ENCODE peak calls at places on chromosomes 5 and 9, in eight cellular contexts. U, M, D, H, A, K, Z and N are unnamed samples.

GRCh38 chr5:127813633-127814171 is 110.5 kb downstream of the CCDC192 start:
- DNase-seq in U (peak; percentile 40), M (no peak), D (no peak), H (peak; percentile 82), A (no peak), K (no peak), Z (no peak), N (no peak)

GRCh38 chr9:90925581-90926257 is 124.1 kb downstream of the SYK start:
- DNase-seq in U (no peak), M (no peak), D (no peak), H (peak; percentile 93), A (peak; percentile 15), K (no peak), Z (no peak), N (no peak)

GRCh38 chr9:126454795-126455194 is 128.2 kb downstream of the MVB12B start:
- DNase-seq in U (no peak), M (no peak), D (no peak), H (no peak), A (no peak), K (no peak), Z (no peak), N (no peak)

GRCh38 chr9:29004988-29005387 is 1431.7 kb upstream of the C9orf72 start:
- DNase-seq in U (no peak), M (no peak), D (no peak), H (no peak), A (no peak), K (no peak), Z (no peak), N (no peak)

GRCh38 chr9:35612843-35613242 is 5.4 kb downstream of the CD72 start:
- DNase-seq in U (no peak), M (no peak), D (no peak), H (no peak), A (no peak), K (no peak), Z (no peak), N (no peak)

GRCh38 chr9:89177021-89177400 is 1.6 kb downstream of the SHC3 start:
- DNase-seq in U (no peak), M (no peak), D (no peak), H (peak; percentile 27), A (peak; percentile 37), K (no peak), Z (no peak), N (no peak)

GRCh38 chr5:14399054-14399657 is 182.4 kb upstream of the OTULINL start:
- DNase-seq in U (no peak), M (peak; percentile 28), D (no peak), H (peak; percentile 81), A (peak; percentile 81), K (no peak), Z (no peak), N (peak; percentile 38)

GRCh38 chr9:81227507-81228245 is 461.7 kb downstream of the TLE1 start:
- DNase-seq in U (no peak), M (no peak), D (no peak), H (no peak), A (no peak), K (no peak), Z (no peak), N (no peak)

GRCh38 chr5:167912944-167913343 is 378.5 kb upstream of the WWC1 start:
- DNase-seq in U (no peak), M (no peak), D (no peak), H (no peak), A (no peak), K (no peak), Z (no peak), N (no peak)

GRCh38 chr5:89934069-89934468 is 475.5 kb downstream of the CETN3 start:
- DNase-seq in U (no peak), M (no peak), D (no peak), H (no peak), A (no peak), K (no peak), Z (no peak), N (no peak)

GRCh38 chr5:89932771-89933181 is 476.8 kb downstream of the CETN3 start:
- DNase-seq in U (no peak), M (no peak), D (no peak), H (no peak), A (no peak), K (no peak), Z (no peak), N (no peak)

GRCh38 chr5:89930591-89931383 is 478.8 kb downstream of the CETN3 start:
- DNase-seq in U (no peak), M (peak; percentile 4), D (no peak), H (peak; percentile 75), A (peak; percentile 72), K (no peak), Z (no peak), N (no peak)

GRCh38 chr5:89929834-89930233 is 479.7 kb downstream of the CETN3 start:
- DNase-seq in U (no peak), M (no peak), D (no peak), H (peak; percentile 39), A (peak; percentile 76), K (no peak), Z (no peak), N (no peak)

DNA sequence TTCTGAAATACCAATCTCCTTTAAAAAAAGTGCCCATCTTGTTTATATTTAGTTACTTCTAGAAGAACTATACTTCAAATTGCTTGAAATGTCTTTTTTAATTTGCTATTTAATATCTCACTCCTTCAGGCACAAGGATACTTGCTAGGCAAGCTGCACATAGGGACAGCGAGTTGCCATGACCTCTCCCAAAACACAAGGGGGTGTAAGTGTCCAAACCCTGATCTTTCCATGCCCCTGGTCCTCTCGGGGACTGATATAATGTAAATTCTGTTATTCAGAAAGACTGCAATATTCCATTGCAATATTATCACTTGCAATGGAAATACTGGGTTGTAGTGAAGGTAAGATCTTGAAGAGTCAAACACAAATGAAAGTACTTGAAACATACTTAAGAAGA is 480.4 kb downstream of the CETN3 start:
- DNase-seq in U (no peak), M (no peak), D (no peak), H (no peak), A (peak; percentile 27), K (no peak), Z (peak; percentile 14), N (no peak)
- TF ChIP-seq CTCF in U (no peak), M (no peak), D (no peak), H (no peak), A (no peak), K (no peak), Z (no peak), N (no peak)

DNA sequence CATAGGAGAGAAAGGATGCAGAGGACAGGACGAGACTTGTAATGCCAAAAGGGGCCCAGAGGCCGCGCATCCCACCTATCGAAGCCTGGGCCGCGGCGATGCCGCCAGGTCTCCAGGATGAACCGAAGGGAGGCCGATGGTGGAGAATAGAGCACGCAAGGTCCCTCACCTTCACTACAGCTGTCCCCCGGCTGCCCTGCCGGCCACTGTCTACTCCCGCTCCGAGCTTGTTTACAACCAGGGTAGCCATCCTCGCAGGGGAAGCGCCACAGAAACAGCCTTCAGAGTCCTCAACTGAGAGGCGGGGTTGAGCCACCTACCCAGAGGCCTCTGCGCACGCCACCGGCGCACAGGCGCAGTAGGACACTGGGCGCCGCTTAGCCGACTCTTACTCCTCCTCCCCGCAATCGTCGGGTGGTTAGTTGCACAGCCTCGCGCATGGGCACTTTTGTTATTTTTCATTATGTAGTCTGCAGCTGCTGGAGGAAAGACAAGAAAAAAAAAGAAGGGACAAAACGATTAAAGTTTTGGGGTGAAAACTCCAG is at the start of gene TRIM23:
- DNase-seq in U (peak; percentile 89), M (peak; percentile 86), D (peak; percentile 89), H (peak; percentile 97), A (peak; percentile 96), K (peak; percentile 96), Z (peak; percentile 84), N (peak; percentile 94)
- TF ChIP-seq CTCF in U (no peak), M (no peak), D (no peak), H (no peak), A (no peak), K (no peak), Z (no peak), N (no peak)

GRCh38 chr9:459491-460444 is 245.1 kb downstream of the DOCK8 start:
- DNase-seq in U (no peak), M (no peak), D (no peak), H (no peak), A (no peak), K (no peak), Z (no peak), N (peak; percentile 13)
- TF ChIP-seq CTCF in U (no peak), M (no peak), D (no peak), H (no peak), A (no peak), K (no peak), Z (no peak), N (no peak)

DNA sequence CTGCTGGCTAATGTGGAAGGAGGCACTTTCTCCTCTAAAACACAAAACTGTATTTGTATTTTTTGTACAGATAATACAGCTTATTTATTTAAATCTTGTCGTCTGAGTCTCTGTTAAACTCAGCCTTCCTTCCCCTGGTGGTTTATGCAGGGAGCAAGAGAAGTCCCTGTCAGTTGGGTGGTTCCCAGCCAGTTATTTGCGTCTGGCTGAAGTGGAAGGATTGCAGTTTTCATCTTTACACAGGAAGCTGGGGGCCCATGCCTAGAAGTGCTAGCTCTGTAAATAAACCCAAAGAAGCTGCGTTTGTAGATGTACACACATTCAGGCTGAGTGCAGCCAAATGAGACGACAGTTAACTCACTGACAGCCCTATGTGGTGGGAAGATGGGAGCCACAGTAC is 122.2 kb downstream of the SAXO1 start:
- DNase-seq in U (no peak), M (no peak), D (no peak), H (no peak), A (no peak), K (no peak), Z (no peak), N (no peak)
- TF ChIP-seq CTCF in U (no peak), M (no peak), D (no peak), H (no peak), A (no peak), K (no peak), Z (no peak), N (no peak)

GRCh38 chr9:77897292-77897691 is 134.3 kb downstream of the GNAQ start:
- DNase-seq in U (no peak), M (peak; percentile 6), D (no peak), H (no peak), A (peak; percentile 65), K (peak; percentile 64), Z (peak; percentile 44), N (no peak)
- TF ChIP-seq CTCF in U (no peak), M (no peak), D (no peak), H (no peak), A (peak; percentile 59), K (no peak), Z (no peak), N (no peak)

GRCh38 chr5:149765932-149766331 is 35.8 kb downstream of the PPARGC1B start:
- DNase-seq in U (no peak), M (no peak), D (no peak), H (no peak), A (no peak), K (no peak), Z (no peak), N (no peak)
- TF ChIP-seq CTCF in U (peak; percentile 42), M (peak; percentile 27), D (no peak), H (no peak), A (peak; percentile 61), K (peak; percentile 21), Z (peak; percentile 42), N (peak; percentile 65)